ENCODE peak calls at places on chromosomes 6 and 20, in four cellular contexts. Z is GM10248, C is esophagus squamous epithelium, I is neural crest cell. P is an unnamed sample.

GRCh38 chr6:11425431-11425871 is 112.1 kb upstream of the TMEM170B start:
- DNase-seq in Z (no peak), I (no peak), C (no peak), P (no peak)

GRCh38 chr20:53857723-53858236 is 212.6 kb downstream of the BCAS1 start:
- DNase-seq in C (no peak), Z (no peak), I (no peak), P (no peak)

GRCh38 chr6:71414486-71414885 is 125.9 kb downstream of the OGFRL1 start:
- DNase-seq in C (no peak), I (no peak), Z (no peak), P (no peak)

GRCh38 chr6:133610271-133610840 is 278.6 kb upstream of the TCF21 start:
- DNase-seq in I (no peak), Z (no peak), C (no peak), P (no peak)

GRCh38 chr20:15699431-15700146 is 873.7 kb downstream of the KIF16B start:
- DNase-seq in I (no peak), Z (no peak), C (no peak), P (no peak)

GRCh38 chr6:154197176-154197850 is 158.3 kb downstream of the OPRM1 start:
- DNase-seq in I (no peak), Z (no peak), C (no peak), P (no peak)

GRCh38 chr6:170473226-170473789 is 79.8 kb downstream of the PSMB1 start:
- DNase-seq in I (no peak), C (no peak), Z (no peak), P (no peak)

GRCh38 chr6:112289039-112289566 is 34.7 kb upstream of the LAMA4 start:
- DNase-seq in C (no peak), Z (no peak), I (no peak), P (no peak)

GRCh38 chr6:82072113-82072512 is 175.4 kb downstream of the IBTK start:
- DNase-seq in Z (no peak), C (no peak), I (no peak), P (no peak)

GRCh38 chr6:127972815-127973214 is 72.0 kb upstream of the THEMIS start:
- DNase-seq in C (no peak), Z (no peak), I (no peak), P (no peak)

GRCh38 chr20:56626367-56627121 is 2.6 kb upstream of the TFAP2C start:
- DNase-seq in I (peak; percentile 39), Z (no peak), C (no peak), P (no peak)

GRCh38 chr6:49556429-49556837 is 6.0 kb downstream of the C6orf141 start:
- DNase-seq in Z (no peak), C (no peak), I (no peak), P (no peak)

GRCh38 chr6:28953039-28953872 is 29.5 kb upstream of the TRIM27 start:
- DNase-seq in C (no peak), Z (peak; percentile 65), I (peak; percentile 44), P (no peak)

GRCh38 chr6:104580452-104580851 is 279.3 kb downstream of the HACE1 start:
- DNase-seq in Z (no peak), I (no peak), C (no peak), P (no peak)

GRCh38 chr20:41951615-41952014 is 333.4 kb upstream of the CHD6 start:
- DNase-seq in C (no peak), Z (no peak), I (no peak), P (no peak)

GRCh38 chr20:41958391-41958790 is 340.2 kb upstream of the CHD6 start:
- DNase-seq in Z (no peak), I (no peak), C (no peak), P (no peak)

GRCh38 chr20:41960166-41960565 is 342.0 kb upstream of the CHD6 start:
- DNase-seq in C (no peak), I (no peak), Z (no peak), P (no peak)

GRCh38 chr20:41956316-41957050 is 338.3 kb upstream of the CHD6 start:
- DNase-seq in I (no peak), C (no peak), Z (no peak), P (no peak)
- TF ChIP-seq CTCF in I (peak; percentile 78), C (peak; percentile 32), Z (peak; percentile 41), P (no peak)

GRCh38 chr6:93120154-93120742 is 299.1 kb downstream of the EPHA7 start:
- DNase-seq in Z (no peak), C (no peak), I (no peak), P (no peak)
- TF ChIP-seq CTCF in Z (no peak), C (no peak), I (no peak), P (no peak)

DNA sequence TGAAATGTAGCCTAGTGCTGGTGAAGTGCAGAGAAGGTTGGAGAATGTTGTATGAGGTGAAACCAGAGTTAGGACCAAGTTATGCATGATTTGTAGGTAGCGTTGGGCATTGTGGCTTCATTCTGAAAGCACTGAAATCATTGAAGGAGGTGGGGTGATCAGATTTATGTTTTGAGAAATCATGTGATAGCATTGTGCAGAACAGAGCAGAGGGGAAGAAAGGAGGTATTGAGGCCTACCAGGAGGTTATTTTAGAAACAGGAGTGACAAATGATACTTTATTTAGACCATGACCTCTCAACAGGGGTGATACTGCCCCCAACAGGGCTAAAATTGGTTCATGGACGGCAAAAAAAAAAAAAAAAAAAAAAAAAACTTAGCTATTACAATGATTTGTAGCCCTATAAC is 15.6 kb upstream of the HMGN3 start:
- DNase-seq in C (no peak), I (no peak), Z (peak; percentile 34), P (no peak)
- TF ChIP-seq CTCF in C (no peak), I (no peak), Z (peak; percentile 26), P (no peak)

GRCh38 chr20:62905536-62906117 is 20.7 kb downstream of the DIDO1 start:
- DNase-seq in Z (no peak), C (no peak), I (no peak), P (no peak)

GRCh38 chr20:62906209-62906608 is 20.1 kb downstream of the DIDO1 start:
- DNase-seq in I (no peak), Z (no peak), C (no peak), P (no peak)

GRCh38 chr20:62908971-62909791 is 17.1 kb downstream of the DIDO1 start:
- DNase-seq in I (no peak), Z (no peak), C (no peak), P (no peak)

GRCh38 chr20:62906647-62907375 is 19.5 kb downstream of the DIDO1 start:
- DNase-seq in Z (no peak), C (no peak), I (no peak), P (no peak)

GRCh38 chr20:62907377-62908317 is 18.7 kb downstream of the DIDO1 start:
- DNase-seq in C (no peak), I (no peak), Z (no peak), P (no peak)
- TF ChIP-seq CTCF in C (peak; percentile 17), I (peak; percentile 72), Z (peak; percentile 33), P (no peak)

GRCh38 chr6:32153252-32153834 is 598 bp upstream of the PPT2 start:
- DNase-seq in Z (no peak), C (no peak), I (peak; percentile 32), P (peak; percentile 67)
- TF ChIP-seq CTCF in Z (no peak), C (no peak), I (peak; percentile 47), P (no peak)

DNA sequence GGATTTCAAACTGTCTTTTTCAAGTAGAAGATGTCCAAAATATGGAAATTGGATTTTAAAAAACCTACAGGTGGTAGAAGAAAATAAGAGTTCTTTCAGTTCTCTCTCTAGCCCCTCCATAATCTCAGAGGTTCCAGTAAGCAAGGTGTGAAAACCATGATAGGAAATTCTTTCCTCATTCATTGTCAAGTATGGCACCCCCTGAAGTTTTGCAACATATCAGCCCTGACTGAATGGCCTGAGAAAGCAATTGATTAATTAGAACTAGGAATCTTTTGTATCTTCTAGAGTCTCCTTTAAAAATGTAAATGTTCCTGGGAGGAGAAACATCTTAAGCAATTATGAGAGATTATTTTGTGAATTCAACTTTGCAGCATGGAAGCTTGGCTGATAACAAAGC is 198.7 kb upstream of the STXBP5 start:
- DNase-seq in I (no peak), Z (no peak), C (no peak), P (no peak)
- TF ChIP-seq CTCF in I (peak; percentile 25), Z (no peak), C (no peak), P (no peak)

GRCh38 chr6:26103141-26103769 is 16.0 kb downstream of the HFE start:
- DNase-seq in C (no peak), I (no peak), Z (no peak), P (no peak)

GRCh38 chr6:26103770-26104456 is 16.7 kb downstream of the HFE start:
- DNase-seq in C (no peak), Z (peak; percentile 78), I (peak; percentile 69), P (peak; percentile 89)

GRCh38 chr6:26105842-26106241 is 18.6 kb downstream of the HFE start:
- DNase-seq in C (no peak), Z (no peak), I (no peak), P (no peak)

GRCh38 chr6:26105109-26105730 is 18.0 kb downstream of the HFE start:
- DNase-seq in C (no peak), I (no peak), Z (no peak), P (no peak)

GRCh38 chr6:26104457-26105108 is 17.4 kb downstream of the HFE start:
- DNase-seq in Z (no peak), I (no peak), C (no peak), P (no peak)
- TF ChIP-seq CTCF in Z (no peak), I (no peak), C (no peak), P (no peak)

GRCh38 chr6:52834481-52834880 is 6.1 kb downstream of the GSTA5 start:
- DNase-seq in C (no peak), Z (no peak), I (no peak), P (no peak)

GRCh38 chr6:52840763-52841585 is at the start of gene GSTA5:
- DNase-seq in Z (no peak), C (no peak), I (no peak), P (no peak)

GRCh38 chr6:52843600-52843999 is 3.0 kb upstream of the GSTA5 start:
- DNase-seq in C (no peak), I (no peak), Z (no peak), P (no peak)

DNA sequence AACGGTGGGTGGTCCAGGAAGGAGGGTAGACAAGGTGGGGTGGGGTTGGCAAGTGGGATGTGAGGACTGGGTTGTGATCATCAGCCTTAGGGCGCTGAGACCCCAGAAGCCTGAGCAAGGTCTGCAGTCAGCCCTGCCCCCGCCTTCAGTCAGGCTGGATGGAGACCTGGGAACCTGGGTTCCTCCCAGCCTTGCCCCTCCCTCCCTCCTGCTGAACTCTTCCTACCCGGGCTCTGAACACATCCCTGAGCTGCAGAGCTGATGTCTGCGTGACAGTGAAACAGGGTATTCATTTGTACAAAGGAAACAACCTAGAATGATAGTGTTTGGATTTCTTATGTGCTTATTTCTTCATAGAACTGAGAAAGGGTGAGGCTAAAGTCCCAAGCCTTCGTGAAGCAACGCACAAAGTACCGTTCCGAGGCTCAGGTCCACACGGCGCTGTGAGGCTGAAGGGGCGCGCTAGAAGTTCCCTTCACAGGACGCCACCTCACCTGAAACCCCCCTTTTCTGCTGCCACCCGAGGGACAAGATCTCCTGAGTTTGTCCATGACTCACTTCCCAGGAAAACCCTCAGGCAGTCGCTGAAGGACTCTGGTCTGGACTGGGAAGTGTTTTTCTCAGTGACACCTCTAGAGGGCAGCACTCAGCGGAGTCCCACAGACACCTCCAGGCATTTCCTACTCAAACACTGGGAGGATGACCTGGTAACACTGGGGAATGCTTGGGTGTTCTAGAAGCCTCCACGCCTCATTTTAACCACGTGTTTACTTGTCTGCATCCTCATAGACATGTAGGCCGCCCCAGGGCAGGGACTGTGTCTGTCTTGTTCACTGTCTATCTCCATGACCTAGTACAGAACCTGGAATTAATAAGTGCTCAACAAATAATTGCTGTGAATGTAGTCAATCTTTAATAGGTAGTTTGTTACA is 1.2 kb downstream of the GSTA5 start:
- DNase-seq in C (no peak), Z (peak; percentile 56), I (peak; percentile 60), P (no peak)
- TF ChIP-seq CTCF in C (peak; percentile 64), Z (peak; percentile 63), I (peak; percentile 72), P (peak; percentile 63)

P was measured in left lung.